ENCODE peak calls at places on chromosome 16, in six cellular contexts. Q is CD8-positive, alpha-beta T cell; N is DND-41; J is IMR-90; B is brain microvascular endothelial cell; Y is left lung. I is an unnamed sample.

GRCh38 chr16:9859706-9860105 is 322.5 kb downstream of the GRIN2A start:
- DNase-seq in Y (no peak), Q (no peak), B (no peak), J (no peak), N (no peak), I (no peak)

GRCh38 chr16:14364386-14365199 is 265.5 kb downstream of the PARN start:
- DNase-seq in B (peak), N (no peak), Q (no peak), J (peak), Y (peak), I (no peak)

GRCh38 chr16:14181371-14182050 is 110.4 kb downstream of the MRTFB start:
- DNase-seq in Q (no peak), B (peak), J (peak), Y (no peak), N (no peak), I (no peak)

GRCh38 chr16:87819282-87819681 is 50.0 kb downstream of the SLC7A5 start:
- DNase-seq in B (no peak), J (no peak), Y (no peak), N (no peak), Q (no peak), I (no peak)

GRCh38 chr16:48834576-48834975 is 224.6 kb upstream of the N4BP1 start:
- DNase-seq in Y (no peak), B (no peak), Q (no peak), N (no peak), J (no peak), I (no peak)

GRCh38 chr16:23256440-23256839 is 45.7 kb upstream of the SCNN1B start:
- DNase-seq in N (no peak), B (no peak), Y (no peak), Q (no peak), J (no peak), I (no peak)

GRCh38 chr16:13969711-13970110 is 49.8 kb downstream of the ERCC4 start:
- DNase-seq in J (no peak), N (no peak), Q (no peak), Y (no peak), B (no peak), I (no peak)

GRCh38 chr16:89695086-89695874 is 6.2 kb downstream of the SPATA2L start:
- DNase-seq in Y (no peak), N (no peak), Q (no peak), J (no peak), B (no peak), I (no peak)

GRCh38 chr16:78483124-78483992 is 383.9 kb downstream of the WWOX start:
- DNase-seq in Y (no peak), N (no peak), Q (no peak), J (no peak), B (no peak), I (no peak)

GRCh38 chr16:84833142-84833495 is 13.3 kb downstream of the CRISPLD2 start:
- DNase-seq in Y (no peak), Q (no peak), N (no peak), B (no peak), J (no peak), I (no peak)
- H3K4me3 ChIP-seq in Y (no peak), Q (no peak), N (no peak), B (no peak), J (peak), I (no peak)

GRCh38 chr16:12435730-12436129 is 368.0 kb downstream of the CPPED1 start:
- DNase-seq in N (no peak), J (no peak), Y (no peak), Q (no peak), B (no peak), I (no peak)

GRCh38 chr16:12436201-12436657 is 367.5 kb downstream of the CPPED1 start:
- DNase-seq in Q (no peak), Y (no peak), J (no peak), B (no peak), N (no peak), I (no peak)

GRCh38 chr16:12440233-12440530 is 363.5 kb downstream of the CPPED1 start:
- DNase-seq in Q (no peak), B (no peak), Y (no peak), N (no peak), J (peak), I (no peak)

GRCh38 chr16:12437761-12438440 is 365.8 kb downstream of the CPPED1 start:
- DNase-seq in Q (no peak), J (no peak), N (no peak), Y (no peak), B (no peak), I (no peak)

GRCh38 chr16:12439443-12440232 is 364.0 kb downstream of the CPPED1 start:
- DNase-seq in B (no peak), J (no peak), N (no peak), Q (no peak), Y (no peak), I (peak)
- H3K27ac ChIP-seq in B (no peak), J (no peak), N (no peak), Q (no peak), Y (no peak), I (no peak)

DNA sequence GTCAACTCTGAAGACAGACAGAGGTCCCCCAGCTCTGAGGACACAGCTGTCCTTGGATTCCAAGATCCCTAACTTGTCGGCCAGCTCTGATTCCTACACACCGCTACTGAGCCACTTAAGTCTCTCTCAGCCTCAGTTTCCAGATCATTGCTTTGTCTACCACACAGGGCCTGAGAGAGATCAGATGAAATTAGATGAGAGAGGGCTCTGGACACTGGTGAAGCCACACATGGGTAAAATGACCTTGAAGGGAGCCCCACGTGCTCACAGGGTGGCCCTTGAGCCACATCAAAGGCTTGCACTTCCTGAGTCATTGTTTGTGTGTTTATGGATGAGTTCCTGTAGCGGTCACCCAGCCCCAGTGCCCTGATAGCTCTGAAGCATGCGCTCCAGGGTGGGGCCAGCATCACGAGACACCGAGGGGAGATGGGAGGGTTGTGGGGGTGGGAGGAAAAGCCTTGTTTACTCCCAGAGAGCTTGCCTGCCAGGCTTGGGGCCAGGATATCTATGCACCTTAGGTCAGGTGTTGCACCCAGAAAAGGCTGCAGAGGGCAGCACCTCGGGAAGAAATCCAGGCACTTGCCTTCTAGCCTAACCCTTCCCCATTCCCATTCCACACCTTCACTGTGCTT is 32.7 kb upstream of the SLC6A2 start:
- DNase-seq in N (no peak), Y (no peak), Q (no peak), J (no peak), B (no peak), I (no peak)
- TF ChIP-seq CTCF in N (peak), Y (no peak), Q (no peak), J (peak), B (peak), I (no peak)

GRCh38 chr16:58024673-58025350 is 742 bp upstream of the MMP15 start:
- DNase-seq in Y (peak), N (no peak), Q (no peak), B (no peak), J (no peak), I (no peak)

GRCh38 chr16:58021661-58022551 is 3.6 kb upstream of the MMP15 start:
- DNase-seq in N (no peak), Y (no peak), Q (no peak), B (peak), J (peak), I (no peak)

GRCh38 chr16:58024347-58024672 is 1.2 kb upstream of the MMP15 start:
- DNase-seq in B (no peak), Q (no peak), J (no peak), N (no peak), Y (no peak), I (no peak)

GRCh38 chr16:58020628-58021521 is 4.7 kb upstream of the MMP15 start:
- DNase-seq in J (peak), Q (peak), B (peak), Y (no peak), N (peak), I (peak)

DNA sequence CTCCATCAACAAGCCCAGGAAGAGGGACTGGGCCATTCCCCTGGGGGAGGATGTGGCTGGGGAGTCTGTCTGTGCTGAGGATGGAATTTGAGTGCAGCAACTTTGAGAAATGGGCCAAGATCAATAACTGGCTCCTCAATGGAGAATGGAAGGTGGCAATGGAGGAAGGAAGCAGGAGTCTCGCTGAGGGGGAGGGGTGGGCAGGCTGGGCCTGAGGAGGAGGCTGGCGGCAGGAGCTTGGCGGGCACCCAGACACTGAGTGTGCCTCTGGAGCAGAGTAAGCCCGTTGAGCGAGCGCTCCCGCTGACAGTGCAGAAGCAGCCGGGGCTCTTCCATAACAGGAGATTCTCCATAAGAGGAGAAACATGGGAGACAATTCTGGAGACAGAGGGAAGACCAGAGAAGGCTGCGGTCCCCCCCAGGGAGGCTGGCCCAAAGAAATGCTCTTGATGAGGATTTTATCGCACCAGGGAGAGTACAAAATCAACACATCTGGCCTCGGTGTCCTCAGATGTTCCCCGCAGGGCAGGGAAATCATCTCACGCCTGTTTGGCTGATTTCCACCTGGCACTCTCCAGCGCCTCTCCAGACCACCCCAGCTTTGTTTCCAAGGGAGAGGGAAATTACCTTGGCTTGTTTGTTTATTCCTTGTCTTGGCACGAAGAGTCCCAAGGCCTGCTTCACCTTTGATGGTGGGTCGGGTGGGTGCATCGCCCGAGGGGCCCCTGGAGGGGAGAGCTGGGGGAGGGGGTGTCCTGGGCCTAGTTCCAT is 2.8 kb upstream of the MMP15 start:
- DNase-seq in J (peak), Q (no peak), Y (peak), B (peak), N (no peak), I (peak)
- H3K4me3 ChIP-seq in J (no peak), Q (no peak), Y (no peak), B (no peak), N (no peak), I (no peak)

GRCh38 chr16:86580798-86581185 is 2.4 kb downstream of the FOXL1 start:
- DNase-seq in J (no peak), B (no peak), Y (no peak), Q (no peak), N (no peak), I (no peak)

GRCh38 chr16:86584071-86584685 is 5.8 kb downstream of the FOXL1 start:
- DNase-seq in Y (no peak), B (no peak), J (no peak), N (no peak), Q (no peak), I (no peak)

GRCh38 chr16:86579268-86580062 is 1.1 kb downstream of the FOXL1 start:
- DNase-seq in N (no peak), Y (no peak), J (no peak), Q (no peak), B (no peak), I (no peak)

GRCh38 chr16:86580063-86580797 is 1.9 kb downstream of the FOXL1 start:
- DNase-seq in N (no peak), Y (no peak), Q (no peak), J (peak), B (no peak), I (no peak)

GRCh38 chr16:86581458-86581857 is 3.1 kb downstream of the FOXL1 start:
- DNase-seq in B (no peak), Q (no peak), Y (no peak), J (peak), N (no peak), I (no peak)
- H3K27ac ChIP-seq in B (peak), Q (no peak), Y (no peak), J (peak), N (no peak), I (no peak)

GRCh38 chr16:22124583-22125284 is 32.4 kb downstream of the VWA3A start:
- DNase-seq in N (no peak), J (no peak), B (no peak), Q (no peak), Y (no peak), I (no peak)

GRCh38 chr16:22120440-22120839 is 28.1 kb downstream of the VWA3A start:
- DNase-seq in J (no peak), N (no peak), B (no peak), Y (no peak), Q (no peak), I (no peak)

GRCh38 chr16:22122239-22122638 is 29.9 kb downstream of the VWA3A start:
- DNase-seq in Y (no peak), J (no peak), Q (no peak), B (no peak), N (no peak), I (no peak)

GRCh38 chr16:22123759-22124490 is 31.6 kb downstream of the VWA3A start:
- DNase-seq in Y (no peak), J (no peak), B (no peak), N (no peak), Q (no peak), I (no peak)

GRCh38 chr16:22123146-22123545 is 30.8 kb downstream of the VWA3A start:
- DNase-seq in Q (no peak), N (no peak), B (no peak), J (no peak), Y (no peak), I (no peak)
- TF ChIP-seq CTCF in Q (no peak), N (no peak), B (peak), J (no peak), Y (no peak), I (no peak)

GRCh38 chr16:67666538-67667433 is at the start of the genes C16orf86 and ENKD1:
- DNase-seq in B (peak), Q (peak), Y (peak), J (peak), N (peak), I (peak)

GRCh38 chr16:67669499-67670101 is 3.0 kb downstream of the C16orf86 start:
- DNase-seq in Y (no peak), J (no peak), B (no peak), Q (no peak), N (no peak), I (no peak)

GRCh38 chr16:67668495-67669157 is 2.0 kb downstream of the C16orf86 start:
- DNase-seq in N (no peak), Y (no peak), B (no peak), Q (no peak), J (no peak), I (no peak)

GRCh38 chr16:67667434-67667816 is 811 bp downstream of the C16orf86 start:
- DNase-seq in B (no peak), J (no peak), N (no peak), Y (no peak), Q (no peak), I (no peak)

GRCh38 chr16:67667817-67668494 is 1.3 kb downstream of the C16orf86 start:
- DNase-seq in Y (peak), B (peak), Q (peak), J (peak), N (peak), I (peak)
- H3K4me3 ChIP-seq in Y (peak), B (peak), Q (peak), J (no peak), N (no peak), I (peak)

GRCh38 chr16:4017807-4018206 is 98.4 kb downstream of the ADCY9 start:
- DNase-seq in Y (no peak), N (no peak), J (no peak), Q (no peak), B (no peak), I (no peak)
- H3K27ac ChIP-seq in Y (no peak), N (no peak), J (no peak), Q (no peak), B (no peak), I (no peak)

DNA sequence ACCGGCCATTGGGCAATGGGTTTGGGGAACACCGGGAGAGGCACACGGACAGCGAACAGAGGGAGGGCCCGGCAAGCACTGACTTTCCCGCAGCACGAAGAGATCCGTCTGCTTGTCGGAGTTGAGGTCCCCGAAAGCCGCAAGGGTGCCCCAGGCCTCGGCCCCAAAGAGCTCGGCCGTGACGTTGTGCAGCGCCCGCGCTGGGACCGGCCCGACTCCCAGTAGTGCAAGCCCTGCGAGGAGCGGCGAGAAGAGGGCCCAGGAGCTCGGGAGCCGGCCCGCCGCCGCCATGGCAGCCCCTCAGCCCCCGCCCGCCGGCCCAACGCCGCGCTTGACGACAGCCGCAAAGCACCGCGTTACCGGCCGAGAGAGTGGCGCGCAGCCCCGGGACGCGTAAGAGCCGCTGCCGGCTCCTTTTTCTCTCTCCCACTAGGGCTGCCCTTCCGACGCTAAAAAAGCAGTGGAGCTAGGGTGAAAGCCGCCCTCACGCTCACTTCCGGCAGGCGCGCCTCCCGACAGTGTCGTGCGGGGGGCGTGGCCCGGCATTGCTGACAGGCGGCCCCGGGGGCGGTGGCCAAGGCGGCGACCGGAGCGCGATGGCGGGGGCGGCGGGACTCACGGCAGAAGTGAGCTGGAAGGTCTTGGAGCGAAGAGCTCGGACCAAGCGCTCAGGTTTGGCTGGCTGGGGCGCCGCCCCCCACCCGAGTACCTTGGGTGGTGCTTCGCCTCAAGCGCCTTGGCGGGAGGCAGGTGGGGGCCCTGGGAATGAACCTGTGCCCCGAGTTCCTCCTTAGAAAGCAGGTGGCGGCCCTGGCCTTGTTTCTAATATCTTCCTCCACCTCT is at the start of the genes ITFG1 and PHKB:
- DNase-seq in Q (peak), B (peak), Y (peak), J (peak), N (peak), I (peak)
- TF ChIP-seq CTCF in Q (no peak), B (no peak), Y (no peak), J (peak), N (peak), I (peak)